ENCODE peak calls at places on chromosome 6, in five cellular contexts. Y, D, S, M and L are unnamed samples.

GRCh38 chr6:137237413-137238170 is 18.4 kb upstream of the IFNGR1 start:
- DNase-seq in Y (no peak), D (no peak), S (peak), M (peak), L (no peak)

GRCh38 chr6:5112065-5112799 is 27.1 kb downstream of the PPP1R3G start:
- DNase-seq in Y (no peak), D (no peak), S (peak), M (peak), L (no peak)

GRCh38 chr6:30481213-30481964 is 7.9 kb upstream of the HLA-E start:
- DNase-seq in Y (no peak), D (no peak), S (no peak), M (no peak), L (peak)

GRCh38 chr6:67009818-67010217 is 1302.8 kb upstream of the EYS start:
- DNase-seq in Y (peak), D (no peak), S (no peak), M (no peak), L (peak)

GRCh38 chr6:131741688-131742393 is 31.0 kb upstream of the CTAGE9 start:
- DNase-seq in Y (no peak), D (no peak), S (no peak), M (no peak), L (no peak)

GRCh38 chr6:10478187-10479040 is 42.7 kb upstream of the GCNT2 start:
- DNase-seq in Y (no peak), D (peak), S (peak), M (peak), L (no peak)

GRCh38 chr6:130396722-130397121 is 30.9 kb downstream of the TMEM200A start:
- DNase-seq in Y (no peak), D (no peak), S (no peak), M (peak), L (no peak)

GRCh38 chr6:34227656-34228421 is 8.8 kb upstream of the HMGA1 start:
- DNase-seq in Y (peak), D (no peak), S (no peak), M (peak), L (peak)

GRCh38 chr6:109482913-109483743 is at the start of gene ZBTB24:
- DNase-seq in Y (peak), D (peak), S (peak), M (peak), L (peak)

GRCh38 chr6:33962186-33962585 is 158.4 kb upstream of the MLN start:
- DNase-seq in Y (no peak), D (no peak), S (peak), M (no peak), L (peak)

GRCh38 chr6:135038335-135038734 is 16.3 kb downstream of the HBS1L start:
- DNase-seq in Y (no peak), D (no peak), S (no peak), M (no peak), L (no peak)

GRCh38 chr6:99605074-99605726 is 1.4 kb upstream of the PRDM13 start:
- DNase-seq in Y (peak), D (no peak), S (no peak), M (no peak), L (peak)

GRCh38 chr6:48613221-48613949 is 502.4 kb upstream of the PTCHD4 start:
- DNase-seq in Y (no peak), D (no peak), S (no peak), M (peak), L (no peak)

GRCh38 chr6:151681426-151682059 is 125.9 kb upstream of the ESR1 start:
- DNase-seq in Y (no peak), D (no peak), S (peak), M (peak), L (no peak)

GRCh38 chr6:12557760-12558159 is 158.8 kb upstream of the PHACTR1 start:
- DNase-seq in Y (no peak), D (no peak), S (no peak), M (no peak), L (no peak)

GRCh38 chr6:138817799-138818198 is 21.9 kb downstream of the ECT2L start:
- DNase-seq in Y (peak), D (no peak), S (peak), M (peak), L (peak)

GRCh38 chr6:110181131-110182027 is 1.2 kb downstream of the CDC40 start:
- DNase-seq in Y (no peak), D (no peak), S (no peak), M (peak), L (no peak)

GRCh38 chr6:39791850-39792500 is at the start of gene DAAM2:
- DNase-seq in Y (peak), D (peak), S (peak), M (peak), L (peak)

GRCh38 chr6:32110632-32111031 is 1.5 kb upstream of the TNXB start:
- DNase-seq in Y (no peak), D (no peak), S (no peak), M (no peak), L (no peak)

GRCh38 chr6:129485746-129486145 is 224.2 kb downstream of the ARHGAP18 start:
- DNase-seq in Y (no peak), D (no peak), S (no peak), M (no peak), L (no peak)

GRCh38 chr6:122200441-122200840 is 199.0 kb upstream of the HSF2 start:
- DNase-seq in Y (no peak), D (no peak), S (no peak), M (peak), L (no peak)

GRCh38 chr6:85015396-85015990 is 251.1 kb upstream of the TBX18 start:
- DNase-seq in Y (peak), D (peak), S (peak), M (peak), L (peak)

GRCh38 chr6:31617010-31617409 is 2.0 kb downstream of the AIF1 start:
- DNase-seq in Y (no peak), D (no peak), S (no peak), M (no peak), L (no peak)